ENCODE peak calls at places on chromosomes 4 and X, in ten cellular contexts. E is omental fat pad, A is fibroblast of villous mesenchyme, Q is neural crest cell, C is bronchial epithelial cell, W is stomach, I is tibial nerve, S is fibroblast of lung, U is AG04449, D is body of pancreas. M is an unnamed sample.

GRCh38 chr4:143921160-143921559 is 15.8 kb upstream of the GYPE start:
- DNase-seq in U (no peak), I (no peak), W (no peak), C (no peak), Q (no peak), A (no peak), E (no peak), D (no peak), S (no peak), M (no peak)

GRCh38 chr4:148399004-148399403 is 43.2 kb downstream of the NR3C2 start:
- DNase-seq in S (no peak), C (no peak), D (no peak), U (no peak), W (no peak), I (no peak), E (no peak), A (no peak), Q (no peak), M (no peak)

GRCh38 chr4:102815981-102816380 is 11.4 kb downstream of the UBE2D3 start:
- DNase-seq in D (no peak), C (peak; percentile 94), Q (no peak), A (peak; percentile 67), E (no peak), U (peak; percentile 53), S (peak; percentile 93), I (no peak), W (no peak), M (no peak)

GRCh38 chr4:182179105-182179504 is 64.1 kb upstream of the TENM3 start:
- DNase-seq in A (peak; percentile 43), C (no peak), E (no peak), S (peak; percentile 87), Q (no peak), U (no peak), W (no peak), D (no peak), I (no peak), M (no peak)

GRCh38 chr4:28015996-28016395 is 1155.4 kb downstream of the STIM2 start:
- DNase-seq in D (no peak), I (no peak), W (no peak), Q (no peak), U (no peak), C (no peak), S (no peak), E (no peak), A (no peak), M (no peak)

GRCh38 chrX:130981836-130982235 is 76.3 kb upstream of the ARHGAP36 start:
- DNase-seq in E (no peak), A (no peak), U (no peak), D (no peak), I (no peak), C (no peak), S (no peak), Q (no peak), W (no peak), M (no peak)

GRCh38 chrX:149825424-149825823 is 43.7 kb downstream of the MAGEA9 start:
- DNase-seq in Q (peak; percentile 26), S (no peak), C (no peak), W (no peak), I (no peak), U (no peak), D (peak; percentile 7), A (peak; percentile 1), E (no peak), M (no peak)

GRCh38 chr4:7358100-7358735 is 76.5 kb downstream of the PSAPL1 start:
- DNase-seq in I (no peak), E (no peak), A (peak; percentile 59), W (peak; percentile 31), S (peak; percentile 96), C (peak; percentile 76), Q (no peak), D (no peak), U (peak; percentile 64), M (no peak)

GRCh38 chr4:83316459-83317170 is 18.0 kb downstream of the HPSE start:
- DNase-seq in Q (no peak), C (peak; percentile 98), U (no peak), I (no peak), E (no peak), A (no peak), S (no peak), W (no peak), D (no peak), M (no peak)

GRCh38 chrX:2638279-2638678 is 52.8 kb upstream of the CD99 start:
- DNase-seq in E (no peak), Q (no peak), I (no peak), C (no peak), D (no peak), U (no peak), W (no peak), A (no peak), S (no peak), M (no peak)

GRCh38 chr4:153008578-153009199 is 72.6 kb downstream of the FHDC1 start:
- DNase-seq in W (peak; percentile 10), S (no peak), A (no peak), C (no peak), I (no peak), U (no peak), D (no peak), E (no peak), Q (no peak), M (peak; percentile 52)

GRCh38 chrX:52983526-52983925 is 25.2 kb upstream of the FAM156A start:
- DNase-seq in S (peak; percentile 55), D (no peak), I (no peak), A (peak; percentile 12), C (no peak), Q (no peak), U (no peak), W (no peak), E (no peak), M (no peak)

GRCh38 chr4:181264908-181265307 is 978.3 kb upstream of the TENM3 start:
- DNase-seq in A (no peak), Q (no peak), E (no peak), D (no peak), C (no peak), W (no peak), S (no peak), U (no peak), I (no peak), M (no peak)

GRCh38 chrX:40809210-40809609 is 73.9 kb upstream of the MED14 start:
- DNase-seq in U (no peak), C (peak; percentile 20), I (no peak), Q (no peak), S (peak; percentile 17), A (peak; percentile 11), W (no peak), E (no peak), D (no peak), M (no peak)

GRCh38 chrX:40805404-40805803 is 70.1 kb upstream of the MED14 start:
- DNase-seq in C (no peak), D (no peak), E (no peak), W (no peak), I (no peak), A (no peak), S (no peak), Q (no peak), U (no peak), M (no peak)

GRCh38 chrX:40806511-40807220 is 71.3 kb upstream of the MED14 start:
- DNase-seq in Q (no peak), I (no peak), U (no peak), E (no peak), C (peak; percentile 40), S (peak; percentile 58), W (no peak), D (no peak), A (no peak), M (no peak)

GRCh38 chrX:40807384-40807783 is 72.0 kb upstream of the MED14 start:
- DNase-seq in A (no peak), W (no peak), I (no peak), S (no peak), U (no peak), C (no peak), D (no peak), Q (no peak), E (no peak), M (no peak)

GRCh38 chrX:40808203-40808602 is 72.9 kb upstream of the MED14 start:
- DNase-seq in I (no peak), D (no peak), W (no peak), C (no peak), Q (no peak), S (no peak), E (no peak), A (no peak), U (no peak), M (no peak)
- TF ChIP-seq CTCF in I (no peak), D (no peak), W (no peak), C (no peak), Q (no peak), S (no peak), E (no peak), A (no peak), U (no peak), M (no peak)

GRCh38 chr4:125316781-125317525 is 2.2 kb downstream of the FAT4 start:
- DNase-seq in U (no peak), D (no peak), Q (peak; percentile 31), C (peak; percentile 17), S (peak; percentile 54), E (peak; percentile 23), A (peak; percentile 37), W (peak; percentile 34), I (no peak), M (peak; percentile 18)

GRCh38 chr4:125316391-125316780 is 1.6 kb downstream of the FAT4 start:
- DNase-seq in W (peak; percentile 41), D (peak; percentile 16), A (no peak), S (no peak), Q (no peak), E (peak; percentile 27), I (peak; percentile 25), C (peak; percentile 56), U (no peak), M (no peak)

GRCh38 chr4:125319311-125319710 is 4.6 kb downstream of the FAT4 start:
- DNase-seq in W (no peak), U (no peak), E (no peak), D (no peak), A (no peak), I (no peak), S (peak; percentile 58), Q (no peak), C (no peak), M (no peak)

GRCh38 chr4:125315571-125316390 is 1.0 kb downstream of the FAT4 start:
- DNase-seq in W (peak; percentile 31), D (peak; percentile 18), A (peak; percentile 58), I (no peak), U (no peak), S (peak; percentile 62), Q (peak; percentile 50), E (no peak), C (peak; percentile 25), M (peak; percentile 24)

GRCh38 chr4:125317526-125317880 is 2.7 kb downstream of the FAT4 start:
- DNase-seq in W (no peak), S (peak; percentile 55), Q (peak; percentile 48), D (peak; percentile 13), A (peak; percentile 43), E (no peak), I (peak; percentile 25), C (peak; percentile 24), U (no peak), M (peak; percentile 10)
- TF ChIP-seq CTCF in W (peak; percentile 25), S (peak; percentile 76), Q (peak; percentile 67), D (no peak), A (peak; percentile 58), E (no peak), I (peak; percentile 26), C (peak; percentile 62), U (peak; percentile 69), M (no peak)

GRCh38 chrX:11205796-11206195 is 87.4 kb upstream of the AMELX start:
- DNase-seq in A (no peak), Q (no peak), C (no peak), S (no peak), D (no peak), U (no peak), I (no peak), E (no peak), W (no peak), M (no peak)
- TF ChIP-seq CTCF in A (no peak), Q (no peak), C (no peak), S (no peak), D (no peak), U (no peak), I (no peak), E (no peak), W (no peak), M (no peak)

GRCh38 chr4:53656421-53656981 is 65.2 kb upstream of the LNX1 start:
- DNase-seq in E (no peak), U (no peak), S (no peak), D (no peak), I (no peak), C (no peak), W (no peak), Q (no peak), A (peak; percentile 83), M (no peak)
- TF ChIP-seq CTCF in E (no peak), U (peak; percentile 46), S (peak; percentile 71), D (no peak), I (peak; percentile 31), C (peak; percentile 5), W (peak; percentile 10), Q (no peak), A (peak; percentile 79), M (no peak)